ENCODE peak calls at places on chromosome 13, in eight cellular contexts. A is Panc1; Q is AG04450; I is CD4-positive, alpha-beta T cell; D is testis; S is RWPE1; V is CD8-positive, alpha-beta memory T cell; G is colonic mucosa. L is an unnamed sample.

GRCh38 chr13:47126432-47126831 is 229.6 kb upstream of the HTR2A start:
- DNase-seq in Q (no peak), V (no peak), D (no peak), S (no peak), G (no peak), A (no peak), I (no peak), L (no peak)

GRCh38 chr13:31824705-31825512 is 85.6 kb downstream of the RXFP2 start:
- DNase-seq in I (no peak), V (no peak), G (no peak), D (peak; percentile 28), A (no peak), Q (no peak), S (no peak), L (no peak)

GRCh38 chr13:30307194-30307965 is at the start of gene KATNAL1:
- DNase-seq in A (no peak), Q (no peak), I (peak; percentile 43), V (peak; percentile 77), S (peak; percentile 49), G (peak; percentile 78), D (peak; percentile 82), L (peak; percentile 77)

GRCh38 chr13:110560606-110561334 is 752 bp downstream of the RAB20 start:
- DNase-seq in G (no peak), I (no peak), A (no peak), Q (no peak), D (peak; percentile 51), V (no peak), S (peak; percentile 45), L (peak; percentile 74)

GRCh38 chr13:94710081-94710809 is 2.1 kb downstream of the SOX21 start:
- DNase-seq in D (no peak), G (no peak), A (no peak), S (no peak), Q (no peak), I (no peak), V (no peak), L (no peak)

GRCh38 chr13:110528371-110528770 is 33.2 kb downstream of the RAB20 start:
- DNase-seq in D (no peak), V (no peak), G (no peak), Q (no peak), I (no peak), A (no peak), S (no peak), L (no peak)

GRCh38 chr13:34364633-34365032 is 546.7 kb downstream of the RFC3 start:
- DNase-seq in D (no peak), V (no peak), S (no peak), I (no peak), A (no peak), G (no peak), Q (no peak), L (no peak)

GRCh38 chr13:111505175-111505777 is 184.8 kb downstream of the TEX29 start:
- DNase-seq in Q (no peak), V (no peak), A (no peak), D (peak; percentile 29), G (no peak), I (no peak), S (no peak), L (no peak)

GRCh38 chr13:111976474-111977183 is 90.3 kb upstream of the SOX1 start:
- DNase-seq in Q (no peak), V (no peak), S (no peak), A (no peak), D (no peak), G (no peak), I (no peak), L (no peak)

GRCh38 chr13:91346848-91347211 is 657 bp upstream of the MIR17HG start:
- DNase-seq in D (no peak), V (peak; percentile 43), S (no peak), I (peak; percentile 23), A (no peak), Q (no peak), G (peak; percentile 42), L (no peak)

GRCh38 chr13:29369060-29369743 is 226.3 kb downstream of the SLC7A1 start:
- DNase-seq in V (no peak), A (no peak), G (no peak), S (peak; percentile 38), I (no peak), D (no peak), Q (no peak), L (no peak)

GRCh38 chr13:110047511-110047910 is 259.4 kb downstream of the COL4A1 start:
- DNase-seq in D (peak; percentile 30), Q (peak; percentile 72), V (no peak), A (no peak), G (peak; percentile 26), S (no peak), I (no peak), L (peak; percentile 73)

GRCh38 chr13:94351292-94352000 is 128.0 kb downstream of the DCT start:
- DNase-seq in V (no peak), A (no peak), G (no peak), D (no peak), I (no peak), Q (peak; percentile 47), S (no peak), L (no peak)

GRCh38 chr13:97266734-97267417 is 44.7 kb downstream of the MBNL2 start:
- DNase-seq in D (no peak), I (no peak), V (no peak), A (no peak), Q (no peak), G (no peak), S (no peak), L (no peak)

GRCh38 chr13:58960909-58961308 is 1202.8 kb downstream of the DIAPH3 start:
- DNase-seq in D (no peak), A (no peak), Q (no peak), I (no peak), S (peak; percentile 4), V (no peak), G (no peak), L (no peak)

GRCh38 chr13:44223785-44224432 is 149.7 kb upstream of the SERP2 start:
- DNase-seq in A (no peak), S (no peak), Q (no peak), G (no peak), D (no peak), I (no peak), V (no peak), L (no peak)
- H3K27ac ChIP-seq in A (no peak overlapping the region), S (no peak overlapping the region), Q (no peak overlapping the region), G (peak overlapping the region; percentile 26), D (peak overlapping the region; percentile 83), I (no peak overlapping the region), V (no peak overlapping the region), L (peak overlapping the region; percentile 71)

GRCh38 chr13:76884571-76885202 is 1.5 kb downstream of the KCTD12 start:
- DNase-seq in I (no peak), G (peak; percentile 41), S (peak; percentile 39), V (no peak), A (no peak), Q (no peak), D (peak; percentile 53), L (no peak)
- H3K27ac ChIP-seq in I (no peak overlapping the region), G (peak overlapping the region; percentile 71), S (peak overlapping the region; percentile 91), V (no peak overlapping the region), A (no peak overlapping the region), Q (no peak overlapping the region), D (peak overlapping the region; percentile 89), L (peak overlapping the region; percentile 90)

GRCh38 chr13:42735011-42735410 is 46.4 kb upstream of the FAM216B start:
- DNase-seq in D (no peak), A (no peak), Q (no peak), V (no peak), I (no peak), G (no peak), S (no peak), L (no peak)
- H3K27ac ChIP-seq in D (no peak overlapping the region), A (no peak overlapping the region), Q (no peak overlapping the region), V (no peak overlapping the region), I (no peak overlapping the region), G (no peak overlapping the region), S (no peak overlapping the region), L (no peak overlapping the region)

GRCh38 chr13:112996671-112997091 is 27.7 kb downstream of the MCF2L start:
- DNase-seq in A (no peak), I (no peak), Q (no peak), D (no peak), G (peak; percentile 80), V (no peak), S (no peak), L (no peak)

GRCh38 chr13:112998506-112999280 is 29.7 kb downstream of the MCF2L start:
- DNase-seq in A (no peak), D (peak; percentile 58), G (peak; percentile 77), I (no peak), S (no peak), Q (no peak), V (no peak), L (no peak)

GRCh38 chr13:112995395-112996091 is 26.5 kb downstream of the MCF2L start:
- DNase-seq in S (no peak), V (no peak), I (no peak), G (peak; percentile 86), A (no peak), D (no peak), Q (no peak), L (no peak)

GRCh38 chr13:112999414-113000177 is 30.6 kb downstream of the MCF2L start:
- DNase-seq in Q (no peak), D (no peak), G (no peak), I (no peak), S (no peak), A (no peak), V (no peak), L (no peak)

GRCh38 chr13:112997188-112998135 is 28.4 kb downstream of the MCF2L start:
- DNase-seq in G (peak; percentile 85), A (no peak), Q (no peak), V (no peak), D (no peak), S (no peak), I (no peak), L (no peak)
- H3K27ac ChIP-seq in G (peak overlapping the region; percentile 77), A (no peak overlapping the region), Q (no peak overlapping the region), V (no peak overlapping the region), D (no peak overlapping the region), S (no peak overlapping the region), I (no peak overlapping the region), L (no peak overlapping the region)

GRCh38 chr13:73138276-73138950 is 79.6 kb downstream of the KLF5 start:
- DNase-seq in Q (peak; percentile 54), A (no peak), S (peak; percentile 20), V (no peak), D (no peak), G (no peak), I (no peak), L (peak; percentile 18)

GRCh38 chr13:73138967-73139491 is 80.2 kb downstream of the KLF5 start:
- DNase-seq in I (no peak), V (no peak), D (no peak), Q (no peak), A (no peak), G (peak; percentile 51), S (no peak), L (no peak)

GRCh38 chr13:73140804-73141203 is 82.0 kb downstream of the KLF5 start:
- DNase-seq in Q (no peak), A (no peak), D (no peak), S (no peak), I (no peak), G (no peak), V (no peak), L (no peak)

GRCh38 chr13:73141292-73141771 is 82.5 kb downstream of the KLF5 start:
- DNase-seq in Q (no peak), S (no peak), V (no peak), G (no peak), A (no peak), I (no peak), D (no peak), L (no peak)

DNA sequence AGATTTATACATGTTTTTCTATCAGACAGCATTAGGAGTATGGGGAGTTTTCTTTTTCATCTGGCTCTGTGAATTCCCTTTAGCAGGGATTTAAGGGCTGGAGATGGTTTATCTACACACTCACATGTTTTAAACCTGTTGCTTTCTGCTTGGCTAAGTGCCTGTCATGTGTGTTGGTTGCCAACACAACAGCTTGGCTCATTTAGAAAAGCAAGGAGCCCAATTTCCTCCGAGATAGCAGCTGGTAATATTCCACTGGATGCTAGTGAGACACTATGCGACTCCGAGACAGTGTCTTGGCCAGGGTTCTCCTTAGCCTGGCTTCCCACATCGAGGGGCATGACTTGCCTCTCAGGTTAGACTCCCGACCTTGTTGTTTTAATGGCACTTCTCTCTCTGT is 83.3 kb downstream of the KLF5 start:
- DNase-seq in A (no peak), S (no peak), G (no peak), I (no peak), D (no peak), Q (no peak), V (no peak), L (no peak)
- H3K27ac ChIP-seq in A (no peak overlapping the region), S (no peak overlapping the region), G (no peak overlapping the region), I (no peak overlapping the region), D (no peak overlapping the region), Q (no peak overlapping the region), V (no peak overlapping the region), L (no peak overlapping the region)